ENCODE peak calls at places on chromosomes 12 and 14, in seven cellular contexts. L, K, S, Z, R, J and V are unnamed samples.

GRCh38 chr12:106359620-106360399 is 2.3 kb downstream of the POLR3B start:
- DNase-seq in J (no peak), Z (no peak), K (no peak), L (no peak), R (no peak), S (no peak), V (no peak)

GRCh38 chr14:95336192-95336760 is 16.6 kb upstream of the CLMN start:
- DNase-seq in K (no peak), Z (no peak), L (no peak), J (no peak), S (no peak), R (no peak), V (no peak)

GRCh38 chr14:97878206-97878605 is 1081.0 kb downstream of the VRK1 start:
- DNase-seq in K (no peak), R (no peak), J (no peak), L (no peak), Z (peak), S (no peak), V (no peak)

GRCh38 chr12:57005980-57006808 is at the start of gene ZBTB39:
- DNase-seq in Z (no peak), S (peak), L (peak), K (peak), R (peak), J (no peak), V (peak)

GRCh38 chr12:15205341-15206010 is 15.7 kb downstream of the RERG start:
- DNase-seq in Z (no peak), K (no peak), S (no peak), R (no peak), J (no peak), L (no peak), V (peak)

GRCh38 chr14:95935228-95935822 is 58.7 kb downstream of the TUNAR start:
- DNase-seq in J (no peak), R (no peak), L (no peak), K (peak), Z (no peak), S (no peak), V (peak)

GRCh38 chr12:7934560-7935463 is 1.2 kb downstream of the SLC2A3 start:
- DNase-seq in R (no peak), K (no peak), Z (no peak), J (no peak), L (no peak), S (no peak), V (no peak)

GRCh38 chr14:30266290-30266689 is 292.7 kb upstream of the G2E3 start:
- DNase-seq in L (no peak), Z (no peak), R (no peak), K (no peak), J (no peak), S (no peak), V (no peak)

GRCh38 chr12:89350661-89351488 is 1.4 kb downstream of the DUSP6 start:
- DNase-seq in Z (no peak), L (peak), R (peak), J (no peak), K (peak), S (no peak), V (peak)

GRCh38 chr14:71175491-71175890 is 268.2 kb downstream of the PCNX1 start:
- DNase-seq in S (no peak), K (no peak), R (no peak), L (no peak), Z (no peak), J (no peak), V (no peak)

GRCh38 chr12:48092606-48093005 is 13.3 kb downstream of the SENP1 start:
- DNase-seq in R (no peak), J (no peak), K (no peak), S (no peak), L (no peak), Z (no peak), V (peak)

GRCh38 chr12:26287666-26288408 is 92.5 kb downstream of the SSPN start:
- DNase-seq in K (no peak), Z (peak), J (no peak), S (peak), L (no peak), R (peak), V (peak)

GRCh38 chr12:27616356-27617150 is 79.7 kb upstream of the REP15 start:
- DNase-seq in K (no peak), J (no peak), L (no peak), S (no peak), Z (no peak), R (no peak), V (peak)

GRCh38 chr12:2925322-2925995 is 33.7 kb upstream of the TEAD4 start:
- DNase-seq in J (no peak), K (no peak), Z (no peak), R (no peak), L (no peak), S (no peak), V (no peak)

GRCh38 chr14:106831322-106831720 is 1304.9 kb downstream of the TMEM121 start:
- DNase-seq in J (no peak), Z (no peak), S (no peak), R (no peak), K (peak), L (peak), V (peak)

GRCh38 chr12:47945341-47945728 is 18.1 kb upstream of the TMEM106C start:
- DNase-seq in R (no peak), K (no peak), S (no peak), Z (no peak), L (no peak), J (no peak), V (no peak)

GRCh38 chr12:13687633-13688032 is 293.8 kb downstream of the GRIN2B start:
- DNase-seq in K (no peak), J (no peak), R (no peak), S (no peak), L (no peak), Z (no peak), V (no peak)

GRCh38 chr12:81758421-81759214 is 532 bp downstream of the PPFIA2 start:
- DNase-seq in L (no peak), K (peak), Z (no peak), R (no peak), S (no peak), J (no peak), V (peak)

GRCh38 chr14:45650754-45651153 is 397.8 kb upstream of the MIS18BP1 start:
- DNase-seq in L (no peak), Z (no peak), K (no peak), J (no peak), R (no peak), S (no peak), V (no peak)

GRCh38 chr12:122203301-122203967 is at the start of gene B3GNT4:
- DNase-seq in R (no peak), K (peak), J (no peak), S (peak), Z (peak), L (peak), V (peak)

GRCh38 chr12:5430639-5431603 is 987 bp upstream of the NTF3 start:
- DNase-seq in K (no peak), Z (no peak), L (no peak), J (no peak), R (no peak), S (no peak), V (no peak)

GRCh38 chr12:49827351-49828099 is 688 bp downstream of the NCKAP5L start:
- DNase-seq in S (peak), K (no peak), L (peak), Z (no peak), R (peak), J (no peak), V (peak)

GRCh38 chr12:131733874-131734273 is 23.0 kb downstream of the SFSWAP start:
- DNase-seq in S (no peak), K (no peak), R (no peak), L (no peak), J (no peak), Z (no peak), V (no peak)

GRCh38 chr12:122197612-122197966 is 5.9 kb upstream of the B3GNT4 start:
- DNase-seq in Z (no peak), J (no peak), K (no peak), R (no peak), S (no peak), L (no peak), V (peak)

GRCh38 chr14:61388173-61388975 is 67.0 kb downstream of the PRKCH start:
- DNase-seq in K (no peak), R (no peak), Z (no peak), L (no peak), J (no peak), S (no peak), V (peak)

DNA sequence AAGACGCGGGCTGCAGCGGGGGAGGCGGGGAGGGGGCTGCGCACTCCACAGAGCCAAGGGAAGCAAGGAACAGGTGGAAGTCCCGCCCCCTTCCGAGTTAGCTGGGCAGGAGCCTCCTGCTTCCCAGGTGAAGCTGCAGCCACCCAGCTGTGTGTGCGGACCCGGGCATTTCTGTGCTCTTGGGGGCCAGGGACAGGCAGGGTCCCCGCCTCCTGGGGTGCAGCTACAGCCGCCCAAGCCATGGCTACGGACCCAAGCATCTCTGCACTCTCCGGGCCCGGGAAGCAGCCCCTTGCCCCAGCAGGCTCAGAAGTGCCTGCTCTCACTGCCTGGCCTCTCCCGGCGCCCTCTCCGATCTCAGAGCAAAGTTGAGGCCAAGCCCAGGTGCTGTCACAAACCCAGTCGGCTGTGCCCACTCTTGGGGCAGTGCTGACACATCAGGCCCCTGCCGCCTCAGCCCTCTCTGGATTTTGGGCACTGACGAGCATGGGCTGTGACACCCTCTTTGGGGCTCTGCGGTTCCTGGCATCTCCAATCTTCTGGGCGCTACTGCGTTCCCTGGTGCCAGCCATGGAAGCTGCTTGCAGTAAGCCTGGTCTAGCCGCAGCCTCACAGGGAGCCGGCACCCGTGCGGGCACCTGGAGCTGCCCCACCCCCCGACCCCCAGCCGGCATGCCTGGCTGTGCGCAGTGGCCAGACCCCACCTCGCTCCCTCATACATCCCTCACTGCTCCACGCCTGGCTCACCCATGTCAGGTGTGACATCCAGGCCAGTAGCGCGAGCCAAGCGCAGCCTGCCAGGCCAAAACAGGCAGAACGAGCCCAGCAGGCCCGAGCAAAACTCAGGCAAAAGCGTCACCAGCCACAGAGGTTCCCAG is 8.5 kb upstream of the MGAT4C start:
- DNase-seq in J (no peak), L (peak), K (no peak), Z (peak), S (peak), R (no peak), V (no peak)
- H3K4me3 ChIP-seq in J (no peak), L (peak), K (no peak), Z (no peak), S (peak), R (no peak), V (no peak)

GRCh38 chr12:109776624-109777023 is 56.6 kb downstream of the TRPV4 start:
- DNase-seq in S (no peak), J (no peak), K (no peak), Z (no peak), L (no peak), R (no peak), V (no peak)

GRCh38 chr12:109777544-109777943 is 55.7 kb downstream of the TRPV4 start:
- DNase-seq in R (no peak), J (no peak), L (peak), S (no peak), Z (no peak), K (peak), V (peak)

GRCh38 chr12:109778684-109779083 is 54.5 kb downstream of the TRPV4 start:
- DNase-seq in R (no peak), S (no peak), K (no peak), J (no peak), Z (no peak), L (no peak), V (no peak)

GRCh38 chr12:109781668-109782321 is 51.4 kb downstream of the TRPV4 start:
- DNase-seq in R (no peak), S (no peak), Z (no peak), L (no peak), K (no peak), J (no peak), V (no peak)

GRCh38 chr12:109779382-109779781 is 53.8 kb downstream of the TRPV4 start:
- DNase-seq in S (no peak), R (no peak), Z (no peak), L (peak), J (no peak), K (no peak), V (no peak)
- TF ChIP-seq CTCF in S (no peak), R (no peak), Z (no peak), L (no peak), J (no peak), K (no peak), V (no peak)

GRCh38 chr14:52080171-52080800 is 11.4 kb upstream of the NID2 start:
- DNase-seq in R (no peak), L (no peak), Z (no peak), K (no peak), S (no peak), J (no peak), V (peak)

GRCh38 chr14:52078721-52079120 is 9.9 kb upstream of the NID2 start:
- DNase-seq in R (no peak), J (no peak), S (no peak), K (no peak), L (no peak), Z (no peak), V (no peak)

GRCh38 chr14:52080817-52081755 is 12.2 kb upstream of the NID2 start:
- DNase-seq in K (no peak), Z (no peak), L (no peak), J (peak), S (no peak), R (peak), V (peak)

GRCh38 chr14:52078093-52078492 is 9.2 kb upstream of the NID2 start:
- DNase-seq in S (no peak), K (no peak), Z (no peak), L (no peak), J (no peak), R (no peak), V (peak)

DNA sequence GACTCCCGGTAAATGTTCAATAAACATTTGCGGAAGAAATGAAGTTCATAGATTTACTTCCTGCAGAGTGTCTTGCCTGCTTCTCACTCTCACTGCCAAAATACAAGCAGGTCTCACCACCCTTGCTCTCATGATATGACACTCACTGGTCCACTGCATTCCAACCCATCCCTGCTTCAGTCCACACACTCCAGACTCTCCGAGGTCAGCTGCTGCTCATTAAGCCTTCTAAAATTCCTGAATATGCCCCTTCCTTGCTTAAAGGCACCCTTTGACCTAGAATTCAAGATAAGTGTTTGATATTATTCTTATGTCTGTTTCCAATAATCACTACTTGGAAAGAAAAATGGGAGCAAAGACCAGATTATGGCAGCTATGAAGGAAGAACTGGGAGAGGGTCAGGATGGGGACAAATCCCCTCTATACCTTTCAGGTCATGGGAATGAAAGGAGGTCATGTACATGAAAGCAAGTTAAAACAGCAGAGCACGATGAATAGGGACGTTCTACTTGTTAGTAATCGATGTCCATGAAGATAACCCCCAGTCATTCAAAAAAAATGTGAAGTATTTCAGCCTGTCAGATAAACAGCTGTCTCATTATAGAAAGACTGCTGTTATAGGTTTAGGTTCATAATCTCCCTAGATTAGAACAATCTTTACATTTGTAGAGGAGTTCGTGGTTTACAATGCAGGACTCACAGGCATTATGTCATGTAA is 10.5 kb upstream of the NID2 start:
- DNase-seq in L (no peak), S (no peak), Z (no peak), R (no peak), K (no peak), J (peak), V (peak)
- H3K4me3 ChIP-seq in L (no peak), S (no peak), Z (no peak), R (no peak), K (no peak), J (no peak), V (no peak)

GRCh38 chr14:20904393-20905029 is 13.3 kb downstream of the RNASE3 start:
- DNase-seq in L (no peak), S (no peak), J (no peak), K (no peak), Z (no peak), R (no peak), V (no peak)
- TF ChIP-seq CTCF in L (no peak), S (no peak), J (no peak), K (no peak), Z (no peak), R (no peak), V (no peak)

DNA sequence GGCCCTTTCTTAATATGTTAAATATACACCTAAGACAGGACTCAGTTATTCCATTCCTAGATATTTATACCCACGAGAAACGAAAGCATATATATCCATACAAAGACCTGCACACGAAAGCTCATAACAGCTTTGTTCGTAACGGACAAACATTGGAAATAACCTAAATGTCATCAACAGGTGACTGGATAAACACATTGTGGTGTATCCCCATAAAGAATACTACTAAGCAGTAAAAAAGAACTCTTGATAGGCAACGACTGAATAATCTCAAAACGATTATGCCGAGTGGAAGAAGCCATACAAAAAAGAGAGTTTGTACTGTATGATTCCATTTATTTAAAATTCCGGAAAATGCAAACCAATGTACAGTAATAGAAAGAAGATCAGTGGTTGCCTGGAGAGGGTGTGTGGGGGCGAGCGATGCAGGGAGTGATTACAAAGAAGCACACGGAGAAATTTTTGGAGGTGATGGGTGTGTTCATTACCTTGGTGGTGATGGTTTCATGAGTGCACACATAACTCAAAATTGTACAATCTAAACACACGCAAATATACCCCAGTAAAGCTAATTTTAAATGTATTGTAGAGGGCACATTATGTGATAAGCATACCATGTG is 1.4 kb upstream of the SCN8A start:
- DNase-seq in K (no peak), R (no peak), Z (no peak), S (no peak), L (no peak), J (no peak), V (no peak)
- H3K4me3 ChIP-seq in K (peak), R (no peak), Z (no peak), S (no peak), L (no peak), J (no peak), V (no peak)

GRCh38 chr12:6750506-6750905 is 2.4 kb downstream of the MLF2 start:
- DNase-seq in L (no peak), S (no peak), Z (no peak), J (no peak), R (no peak), K (no peak), V (no peak)

GRCh38 chr12:6751767-6752166 is 1.2 kb downstream of the MLF2 start:
- DNase-seq in Z (no peak), K (no peak), J (no peak), R (no peak), L (no peak), S (no peak), V (no peak)

GRCh38 chr12:6748761-6749160 is 4.2 kb downstream of the MLF2 start:
- DNase-seq in L (no peak), Z (no peak), J (no peak), S (no peak), K (no peak), R (no peak), V (no peak)

GRCh38 chr12:6742833-6743232 is 10.1 kb downstream of the MLF2 start:
- DNase-seq in K (no peak), L (no peak), R (no peak), Z (no peak), S (no peak), J (no peak), V (no peak)

DNA sequence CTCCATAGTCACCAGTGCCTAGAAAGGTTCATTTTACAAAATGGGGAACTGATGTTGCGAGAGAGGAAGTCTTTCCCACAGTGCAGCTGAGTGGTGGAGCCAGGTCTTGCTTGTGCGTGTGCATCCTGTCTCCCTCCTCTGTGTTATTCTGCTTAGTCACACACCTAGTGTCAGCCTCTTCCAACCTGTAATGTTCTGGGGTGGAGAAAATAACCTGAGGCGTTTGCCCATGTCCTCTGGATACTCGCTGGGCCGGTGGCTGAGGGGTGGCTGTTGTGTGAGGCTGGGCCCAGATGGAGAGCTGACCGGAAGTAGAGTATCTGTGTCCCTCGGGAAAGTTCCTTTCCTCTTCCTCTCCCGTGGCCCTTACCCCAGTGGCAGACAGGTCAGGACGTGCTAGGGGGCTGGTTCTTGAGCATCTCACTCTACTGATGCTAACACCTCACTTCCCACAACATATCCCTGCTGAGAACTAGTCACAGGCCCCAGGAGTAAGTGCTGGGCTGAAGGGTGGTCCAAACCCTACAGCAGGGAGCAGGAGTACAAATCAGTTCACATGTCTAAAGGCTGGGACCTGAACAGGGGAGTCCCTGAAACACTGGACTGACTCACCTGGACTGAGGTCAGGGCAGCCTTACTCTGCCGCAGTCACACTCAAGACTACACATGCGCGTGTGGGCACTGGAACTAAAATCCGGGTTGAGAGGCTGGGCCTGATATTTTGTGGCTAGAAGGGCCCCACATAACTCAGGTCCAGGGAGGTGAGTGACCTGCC is 7.0 kb downstream of the MLF2 start:
- DNase-seq in K (no peak), R (no peak), L (peak), S (no peak), Z (no peak), J (no peak), V (no peak)
- TF ChIP-seq CTCF in K (no peak), R (no peak), L (no peak), S (no peak), Z (no peak), J (no peak), V (no peak)